ENCODE peak calls at places on chromosomes 16 and 17, in ten cellular contexts. V is heart left ventricle, J is cardiac muscle cell, U is lower lobe of right lung, D is foreskin fibroblast, M is SK-N-SH, F is fibroblast of the aortic adventitia, R is astrocyte of the cerebellum, N is psoas muscle, L is Peyer's patch. Y is an unnamed sample.

GRCh38 chr16:12317856-12318591 is 341.5 kb downstream of the SNX29 start:
- DNase-seq in V (no peak), J (no peak), U (no peak), D (no peak), M (no peak), F (no peak), R (no peak), N (no peak), L (no peak), Y (no peak)

GRCh38 chr17:46976626-46977270 is 2.3 kb downstream of the RPRML start:
- DNase-seq in V (no peak), J (no peak), U (no peak), D (no peak), M (no peak), F (no peak), R (no peak), N (no peak), L (no peak), Y (no peak)

GRCh38 chr16:19810817-19811731 is 73.6 kb downstream of the GPRC5B start:
- DNase-seq in V (no peak), J (peak; percentile 84), U (no peak), D (peak; percentile 30), M (no peak), F (peak; percentile 98), R (peak; percentile 46), N (no peak), L (no peak), Y (peak; percentile 56)

GRCh38 chr16:47016700-47017133 is 43.2 kb upstream of the DNAJA2 start:
- DNase-seq in V (no peak), J (peak; percentile 36), U (no peak), D (no peak), M (no peak), F (no peak), R (no peak), N (no peak), L (no peak), Y (no peak)

GRCh38 chr16:88650749-88651275 is at the start of gene CYBA:
- DNase-seq in V (peak; percentile 77), J (peak; percentile 71), U (peak; percentile 90), D (peak; percentile 84), M (peak; percentile 88), F (peak; percentile 39), R (no peak), N (peak; percentile 85), L (peak; percentile 94), Y (peak; percentile 28)

GRCh38 chr16:85028638-85029412 is 1.2 kb downstream of the KIAA0513 start:
- DNase-seq in V (peak; percentile 54), J (peak; percentile 33), U (no peak), D (peak; percentile 54), M (no peak), F (peak; percentile 65), R (no peak), N (peak; percentile 71), L (peak; percentile 89), Y (peak; percentile 61)

GRCh38 chr17:77666881-77667395 is 291.6 kb upstream of the TNRC6C start:
- DNase-seq in V (no peak), J (no peak), U (no peak), D (no peak), M (no peak), F (no peak), R (no peak), N (no peak), L (peak; percentile 62), Y (no peak)

GRCh38 chr16:88591577-88592021 is 21.4 kb downstream of the ZC3H18 start:
- DNase-seq in V (peak; percentile 64), J (peak; percentile 10), U (no peak), D (no peak), M (no peak), F (peak; percentile 69), R (no peak), N (peak; percentile 66), L (peak; percentile 68), Y (no peak)

GRCh38 chr16:30922960-30923535 is 324 bp upstream of the FBXL19 start:
- DNase-seq in V (peak; percentile 100), J (peak; percentile 100), U (peak; percentile 100), D (peak; percentile 100), M (peak; percentile 90), F (peak; percentile 100), R (peak; percentile 99), N (peak; percentile 100), L (peak; percentile 100), Y (peak; percentile 100)

GRCh38 chr16:1960665-1961630 is 1.6 kb downstream of the NDUFB10 start:
- DNase-seq in V (no peak), J (peak; percentile 50), U (peak; percentile 39), D (peak; percentile 71), M (no peak), F (peak; percentile 43), R (no peak), N (no peak), L (no peak), Y (peak; percentile 42)

GRCh38 chr17:76556759-76557367 is 17.0 kb downstream of the PRCD start:
- DNase-seq in V (peak; percentile 33), J (peak; percentile 83), U (peak; percentile 68), D (peak; percentile 51), M (no peak), F (peak; percentile 81), R (no peak), N (no peak), L (peak; percentile 60), Y (no peak)

GRCh38 chr16:14109782-14110727 is 38.9 kb downstream of the MRTFB start:
- DNase-seq in V (no peak), J (peak; percentile 25), U (no peak), D (no peak), M (no peak), F (no peak), R (no peak), N (no peak), L (no peak), Y (no peak)

DNA sequence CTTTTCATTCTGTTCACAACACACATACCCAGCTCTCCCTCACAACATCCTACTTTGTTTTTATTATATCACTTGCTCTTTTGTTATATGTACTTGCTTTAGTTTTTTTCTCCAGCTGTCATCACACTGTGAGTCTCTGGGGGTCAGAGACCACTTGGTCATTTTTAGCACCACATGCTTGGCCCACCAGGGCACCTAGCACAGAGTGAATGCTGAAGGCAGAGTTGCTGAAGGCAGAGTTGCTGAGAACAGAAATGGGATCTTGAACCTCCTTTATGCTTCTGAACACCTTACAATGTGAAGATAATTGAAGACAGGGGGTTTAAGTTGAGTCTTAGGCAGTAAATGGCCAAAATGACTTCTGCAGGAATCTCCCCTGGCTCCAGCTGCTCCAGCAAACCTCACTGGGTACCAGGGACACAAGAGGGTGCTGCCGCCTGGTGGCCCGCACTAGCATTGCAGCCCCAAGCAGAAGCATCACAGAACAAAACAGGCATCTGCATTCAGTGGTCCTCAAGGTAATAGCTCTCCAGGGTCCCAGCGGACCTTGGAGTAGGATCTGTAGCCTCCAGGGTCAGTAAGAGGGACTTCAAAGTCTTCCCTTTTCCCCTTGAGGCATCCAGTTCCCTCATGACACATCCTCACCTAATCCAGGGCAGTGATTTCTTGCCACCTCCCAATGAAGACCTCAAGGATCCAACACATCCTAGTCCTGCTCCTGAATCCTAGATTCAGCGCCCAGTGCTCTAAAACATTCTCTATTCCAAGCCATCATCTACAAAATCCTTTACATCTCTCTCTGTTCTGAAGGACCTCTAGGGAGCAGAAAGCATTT is 1972.6 kb downstream of the TP53TG3F start:
- DNase-seq in V (no peak), J (no peak), U (no peak), D (no peak), M (peak; percentile 71), F (no peak), R (no peak), N (no peak), L (no peak), Y (no peak)
- TF ChIP-seq CTCF in V (peak; percentile 51), J (no peak), U (peak; percentile 68), D (peak; percentile 16), M (peak; percentile 97), F (peak; percentile 32), R (peak; percentile 17), N (peak; percentile 60), L (peak; percentile 11), Y (peak; percentile 42)

GRCh38 chr17:74243013-74243755 is 29.8 kb downstream of the TTYH2 start:
- DNase-seq in V (peak; percentile 85), J (no peak), U (no peak), D (no peak), M (peak; percentile 85), F (no peak), R (no peak), N (peak; percentile 79), L (no peak), Y (no peak)
- H3K4me3 ChIP-seq in V (no peak overlapping the region), J (no peak overlapping the region), U (no peak overlapping the region), D (no peak overlapping the region), M (no peak overlapping the region), F (no peak overlapping the region), R (no peak overlapping the region), N (no peak overlapping the region), L (no peak overlapping the region), Y (no peak overlapping the region)

GRCh38 chr17:35984140-35984539 is 2.4 kb downstream of the CCL14 start:
- DNase-seq in V (no peak), J (no peak), U (no peak), D (no peak), M (no peak), F (no peak), R (no peak), N (no peak), L (no peak), Y (no peak)

GRCh38 chr17:35978346-35978745 is 3.0 kb downstream of the CCL16 start:
- DNase-seq in V (no peak), J (no peak), U (no peak), D (no peak), M (no peak), F (no peak), R (no peak), N (no peak), L (no peak), Y (no peak)

GRCh38 chr17:35982409-35983191 is 1.3 kb upstream of the CCL16 start:
- DNase-seq in V (no peak), J (no peak), U (no peak), D (no peak), M (no peak), F (no peak), R (no peak), N (no peak), L (no peak), Y (no peak)

GRCh38 chr17:35981908-35982330 is 622 bp upstream of the CCL16 start:
- DNase-seq in V (no peak), J (no peak), U (no peak), D (no peak), M (no peak), F (no peak), R (no peak), N (no peak), L (peak; percentile 54), Y (no peak)

DNA sequence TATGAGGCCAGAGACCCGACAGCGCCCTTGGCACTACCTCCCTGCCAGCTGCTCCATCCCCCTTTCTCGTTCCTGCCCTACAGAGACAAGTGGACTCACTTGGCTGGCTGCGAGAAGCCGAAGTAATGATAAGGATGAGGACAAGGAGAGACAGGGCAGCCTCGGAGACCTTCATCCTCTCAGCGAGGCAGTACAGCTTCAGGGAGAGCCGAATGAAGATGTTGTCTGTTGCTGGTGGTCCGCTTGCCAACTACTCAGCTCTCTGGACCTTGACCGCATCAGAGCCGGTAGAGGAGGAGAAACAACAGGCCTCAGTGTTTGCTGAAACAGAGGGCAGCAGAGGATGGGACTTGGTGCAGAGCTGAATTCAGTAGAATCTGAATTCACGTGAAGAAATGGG is at the start of gene CCL16:
- DNase-seq in V (no peak), J (no peak), U (no peak), D (no peak), M (no peak), F (no peak), R (no peak), N (no peak), L (no peak), Y (no peak)
- TF ChIP-seq CTCF in V (no peak), J (no peak), U (no peak), D (no peak), M (no peak), F (no peak), R (no peak), N (no peak), L (no peak), Y (no peak)

GRCh38 chr17:79182176-79183160 is 107.8 kb downstream of the ENGASE start:
- DNase-seq in V (no peak), J (no peak), U (no peak), D (no peak), M (no peak), F (no peak), R (no peak), N (no peak), L (no peak), Y (no peak)
- H3K4me3 ChIP-seq in V (no peak overlapping the region), J (no peak overlapping the region), U (no peak overlapping the region), D (no peak overlapping the region), M (no peak overlapping the region), F (no peak overlapping the region), R (no peak overlapping the region), N (no peak overlapping the region), L (no peak overlapping the region), Y (no peak overlapping the region)

Y was measured in astrocyte of the spinal cord.